ENCODE peak calls at places on chromosomes 3 and 15, in four cellular contexts. One of them, this sample, is unnamed.

GRCh38 chr3:59407425-59407824 is 357.6 kb upstream of the CFAP20DC start:
- DNase-seq in K562: no peak
- DNase-seq in HCT116: no peak
- DNase-seq in A549: no peak
- DNase-seq in this sample: no peak

GRCh38 chr15:88649286-88649733 is 10.5 kb downstream of the ISG20 start:
- DNase-seq in A549: peak; percentile 61
- DNase-seq in HCT116: peak; percentile 34
- DNase-seq in K562: no peak
- DNase-seq in this sample: no peak

GRCh38 chr15:77531191-77532000 is 101.3 kb downstream of the LINGO1 start:
- DNase-seq in K562: no peak
- DNase-seq in HCT116: no peak
- DNase-seq in A549: no peak
- DNase-seq in this sample: no peak

GRCh38 chr15:48898083-48898482 is 20.1 kb downstream of the EID1 start:
- DNase-seq in A549: no peak
- DNase-seq in K562: no peak
- DNase-seq in HCT116: no peak
- DNase-seq in this sample: no peak

GRCh38 chr3:73558399-73559075 is 66.2 kb downstream of the PDZRN3 start:
- DNase-seq in HCT116: no peak
- DNase-seq in A549: no peak
- DNase-seq in K562: no peak
- DNase-seq in this sample: no peak

GRCh38 chr3:155956508-155957411 is 86.3 kb downstream of the GMPS start:
- DNase-seq in HCT116: no peak
- DNase-seq in K562: no peak
- DNase-seq in A549: no peak
- DNase-seq in this sample: no peak

GRCh38 chr3:48403533-48404439 is 26.1 kb downstream of the PLXNB1 start:
- DNase-seq in A549: no peak
- DNase-seq in HCT116: no peak
- DNase-seq in K562: no peak
- DNase-seq in this sample: no peak

GRCh38 chr15:98421419-98422085 is 226.8 kb upstream of the IGF1R start:
- DNase-seq in A549: peak; percentile 54
- DNase-seq in HCT116: peak; percentile 10
- DNase-seq in K562: peak; percentile 61
- DNase-seq in this sample: no peak

GRCh38 chr3:158738653-158739052 is 6.4 kb upstream of the RARRES1 start:
- DNase-seq in HCT116: no peak
- DNase-seq in K562: no peak
- DNase-seq in A549: no peak
- DNase-seq in this sample: no peak

GRCh38 chr15:74893627-74894026 is 3.8 kb downstream of the MPI start:
- DNase-seq in K562: no peak
- DNase-seq in HCT116: no peak
- DNase-seq in A549: no peak
- DNase-seq in this sample: no peak

GRCh38 chr3:5431142-5431541 is 243.6 kb downstream of the EDEM1 start:
- DNase-seq in A549: no peak
- DNase-seq in K562: no peak
- DNase-seq in HCT116: no peak
- DNase-seq in this sample: no peak

GRCh38 chr3:129892486-129892856 is 1.0 kb downstream of the TMCC1 start:
- DNase-seq in A549: no peak
- DNase-seq in HCT116: no peak
- DNase-seq in K562: no peak
- DNase-seq in this sample: no peak

DNA sequence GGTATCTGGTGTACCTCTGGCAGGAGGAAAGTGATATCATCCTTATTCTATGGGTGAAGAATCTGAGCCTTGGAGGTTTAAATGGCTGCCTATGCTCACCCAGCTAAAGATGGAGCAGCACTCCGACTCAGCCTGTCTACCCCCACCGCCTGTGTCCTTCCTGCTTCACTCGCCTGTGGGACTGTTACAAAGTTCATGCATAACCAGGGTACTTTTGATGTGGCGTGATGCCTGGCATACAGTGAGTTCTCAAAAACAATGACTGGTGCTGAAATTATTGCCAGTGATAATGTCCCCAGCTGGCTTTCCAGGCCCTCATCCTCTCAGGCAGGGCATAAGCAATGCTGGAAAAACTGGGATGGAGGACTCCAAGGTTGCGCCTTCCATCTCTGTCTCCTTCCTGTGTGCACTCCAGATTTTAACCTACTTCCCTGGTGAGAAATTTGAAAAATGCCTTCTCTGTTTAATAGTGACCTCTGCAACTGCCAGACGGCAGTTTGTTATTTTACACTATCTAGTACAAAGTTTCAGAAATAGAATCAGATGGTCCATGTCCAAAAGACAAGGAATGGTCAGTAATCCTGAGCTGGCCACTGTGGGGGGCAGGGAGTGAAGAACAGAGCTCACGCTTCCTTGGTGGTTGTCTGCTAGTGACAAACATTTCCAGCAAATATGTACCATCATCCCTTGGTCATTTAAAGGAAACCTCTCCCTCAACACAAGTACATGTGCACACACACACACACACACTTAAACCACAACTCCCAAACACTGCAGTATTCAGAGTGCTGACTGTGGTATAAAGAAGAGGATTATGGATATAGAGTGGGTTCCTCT is 86.5 kb upstream of the NMNAT3 start:
- DNase-seq in A549: no peak
- DNase-seq in HCT116: no peak
- DNase-seq in K562: no peak
- DNase-seq in this sample: no peak
- H3K27ac ChIP-seq in A549: no peak overlapping the region
- H3K27ac ChIP-seq in HCT116: no peak overlapping the region
- H3K27ac ChIP-seq in K562: no peak overlapping the region
- H3K27ac ChIP-seq in this sample: no peak overlapping the region

GRCh38 chr3:110685630-110686029 is 386.0 kb upstream of the NECTIN3 start:
- DNase-seq in A549: no peak
- DNase-seq in HCT116: no peak
- DNase-seq in K562: no peak
- DNase-seq in this sample: no peak
- H3K4me3 ChIP-seq in A549: no peak overlapping the region
- H3K4me3 ChIP-seq in HCT116: no peak overlapping the region
- H3K4me3 ChIP-seq in K562: no peak overlapping the region
- H3K4me3 ChIP-seq in this sample: no peak overlapping the region

GRCh38 chr15:34366271-34367043 is 539 bp downstream of the LPCAT4 start:
- DNase-seq in HCT116: no peak
- DNase-seq in A549: peak; percentile 66
- DNase-seq in K562: peak; percentile 84
- DNase-seq in this sample: no peak
- TF ChIP-seq REST in HCT116: no peak
- TF ChIP-seq REST in A549: no peak
- TF ChIP-seq REST in K562: no peak
- TF ChIP-seq REST in this sample: no peak

GRCh38 chr3:189944285-189945145 is 176.2 kb downstream of the P3H2 start:
- DNase-seq in A549: no peak
- DNase-seq in K562: no peak
- DNase-seq in HCT116: no peak
- DNase-seq in this sample: no peak
- H3K27ac ChIP-seq in A549: peak overlapping the region; percentile 58
- H3K27ac ChIP-seq in K562: no peak overlapping the region
- H3K27ac ChIP-seq in HCT116: no peak overlapping the region
- H3K27ac ChIP-seq in this sample: no peak overlapping the region